ENCODE peak calls at places on chromosome 12, in seven cellular contexts. One of them, this sample, is unnamed.

GRCh38 chr12:6336859-6337744 is 4.8 kb downstream of the TNFRSF1A start:
- DNase-seq in HCT116: no peak
- DNase-seq in K562: peak
- DNase-seq in GM12878: no peak
- DNase-seq in HepG2: no peak
- DNase-seq in SK-N-SH: no peak
- DNase-seq in H1: no peak
- DNase-seq in this sample: no peak

GRCh38 chr12:95532851-95533250 is 18.4 kb downstream of the USP44 start:
- DNase-seq in HCT116: no peak
- DNase-seq in K562: no peak
- DNase-seq in GM12878: no peak
- DNase-seq in HepG2: peak
- DNase-seq in SK-N-SH: no peak
- DNase-seq in H1: no peak
- DNase-seq in this sample: no peak

GRCh38 chr12:104167519-104168458 is 29.8 kb upstream of the NFYB start:
- DNase-seq in HCT116: no peak
- DNase-seq in K562: no peak
- DNase-seq in GM12878: no peak
- DNase-seq in HepG2: no peak
- DNase-seq in SK-N-SH: no peak
- DNase-seq in H1: no peak
- DNase-seq in this sample: no peak

GRCh38 chr12:101782544-101782855 is 43.2 kb upstream of the SYCP3 start:
- DNase-seq in HCT116: no peak
- DNase-seq in K562: no peak
- DNase-seq in GM12878: no peak
- DNase-seq in HepG2: no peak
- DNase-seq in SK-N-SH: no peak
- DNase-seq in H1: no peak
- DNase-seq in this sample: no peak

GRCh38 chr12:38053655-38054464 is 262.7 kb upstream of the ALG10B start:
- DNase-seq in HCT116: no peak
- DNase-seq in K562: peak
- DNase-seq in GM12878: no peak
- DNase-seq in HepG2: peak
- DNase-seq in SK-N-SH: peak
- DNase-seq in H1: no peak
- DNase-seq in this sample: peak

GRCh38 chr12:34372003-34372402 is 349.7 kb downstream of the ALG10 start:
- DNase-seq in HCT116: no peak
- DNase-seq in K562: no peak
- DNase-seq in GM12878: no peak
- DNase-seq in HepG2: no peak
- DNase-seq in SK-N-SH: no peak
- DNase-seq in H1: no peak
- DNase-seq in this sample: no peak

GRCh38 chr12:18861287-18861858 is 123.5 kb downstream of the CAPZA3 start:
- DNase-seq in HCT116: peak
- DNase-seq in K562: no peak
- DNase-seq in GM12878: no peak
- DNase-seq in HepG2: peak
- DNase-seq in SK-N-SH: no peak
- DNase-seq in H1: no peak
- DNase-seq in this sample: no peak

GRCh38 chr12:5956987-5957386 is 11.9 kb upstream of the ANO2 start:
- DNase-seq in HCT116: no peak
- DNase-seq in K562: no peak
- DNase-seq in GM12878: no peak
- DNase-seq in HepG2: no peak
- DNase-seq in SK-N-SH: no peak
- DNase-seq in H1: no peak
- DNase-seq in this sample: peak

GRCh38 chr12:27474344-27474743 is 27.8 kb downstream of the SMCO2 start:
- DNase-seq in HCT116: no peak
- DNase-seq in K562: no peak
- DNase-seq in GM12878: no peak
- DNase-seq in HepG2: no peak
- DNase-seq in SK-N-SH: no peak
- DNase-seq in H1: no peak
- DNase-seq in this sample: no peak

GRCh38 chr12:104213952-104214351 is 1.6 kb upstream of the TXNRD1 start:
- DNase-seq in HCT116: no peak
- DNase-seq in K562: no peak
- DNase-seq in GM12878: no peak
- DNase-seq in HepG2: no peak
- DNase-seq in SK-N-SH: peak
- DNase-seq in H1: peak
- DNase-seq in this sample: peak

GRCh38 chr12:125314051-125314882 is 249.0 kb downstream of the AACS start:
- DNase-seq in HCT116: no peak
- DNase-seq in K562: no peak
- DNase-seq in GM12878: no peak
- DNase-seq in HepG2: no peak
- DNase-seq in SK-N-SH: no peak
- DNase-seq in H1: no peak
- DNase-seq in this sample: no peak

GRCh38 chr12:119829439-119829838 is 47.7 kb downstream of the CIT start:
- DNase-seq in HCT116: no peak
- DNase-seq in K562: no peak
- DNase-seq in GM12878: no peak
- DNase-seq in HepG2: no peak
- DNase-seq in SK-N-SH: no peak
- DNase-seq in H1: no peak
- DNase-seq in this sample: no peak

GRCh38 chr12:78062781-78063180 is 232.1 kb downstream of the NAV3 start:
- DNase-seq in HCT116: no peak
- DNase-seq in K562: no peak
- DNase-seq in GM12878: no peak
- DNase-seq in HepG2: peak
- DNase-seq in SK-N-SH: no peak
- DNase-seq in H1: no peak
- DNase-seq in this sample: no peak

GRCh38 chr12:69330475-69331473 is 17.4 kb upstream of the LYZ start:
- DNase-seq in HCT116: no peak
- DNase-seq in K562: peak
- DNase-seq in GM12878: no peak
- DNase-seq in HepG2: no peak
- DNase-seq in SK-N-SH: peak
- DNase-seq in H1: peak
- DNase-seq in this sample: no peak

GRCh38 chr12:96906849-96907664 is at the start of gene NEDD1:
- DNase-seq in HCT116: peak
- DNase-seq in K562: peak
- DNase-seq in GM12878: no peak
- DNase-seq in HepG2: peak
- DNase-seq in SK-N-SH: peak
- DNase-seq in H1: peak
- DNase-seq in this sample: peak

GRCh38 chr12:58416211-58416610 is 474.8 kb downstream of the ATP23 start:
- DNase-seq in HCT116: no peak
- DNase-seq in K562: no peak
- DNase-seq in GM12878: no peak
- DNase-seq in HepG2: no peak
- DNase-seq in SK-N-SH: no peak
- DNase-seq in H1: no peak
- DNase-seq in this sample: no peak

GRCh38 chr12:132608231-132609171 is 1.9 kb downstream of the LRCOL1 start:
- DNase-seq in HCT116: no peak
- DNase-seq in K562: no peak
- DNase-seq in GM12878: no peak
- DNase-seq in HepG2: peak
- DNase-seq in SK-N-SH: peak
- DNase-seq in H1: no peak
- DNase-seq in this sample: no peak

GRCh38 chr12:82517808-82518207 is 159.5 kb downstream of the METTL25 start:
- DNase-seq in HCT116: no peak
- DNase-seq in K562: no peak
- DNase-seq in GM12878: no peak
- DNase-seq in HepG2: no peak
- DNase-seq in SK-N-SH: no peak
- DNase-seq in H1: no peak
- DNase-seq in this sample: no peak

GRCh38 chr12:15439459-15439858 is 117.2 kb downstream of the PTPRO start:
- DNase-seq in HCT116: no peak
- DNase-seq in K562: no peak
- DNase-seq in GM12878: no peak
- DNase-seq in HepG2: no peak
- DNase-seq in SK-N-SH: no peak
- DNase-seq in H1: no peak
- DNase-seq in this sample: no peak

DNA sequence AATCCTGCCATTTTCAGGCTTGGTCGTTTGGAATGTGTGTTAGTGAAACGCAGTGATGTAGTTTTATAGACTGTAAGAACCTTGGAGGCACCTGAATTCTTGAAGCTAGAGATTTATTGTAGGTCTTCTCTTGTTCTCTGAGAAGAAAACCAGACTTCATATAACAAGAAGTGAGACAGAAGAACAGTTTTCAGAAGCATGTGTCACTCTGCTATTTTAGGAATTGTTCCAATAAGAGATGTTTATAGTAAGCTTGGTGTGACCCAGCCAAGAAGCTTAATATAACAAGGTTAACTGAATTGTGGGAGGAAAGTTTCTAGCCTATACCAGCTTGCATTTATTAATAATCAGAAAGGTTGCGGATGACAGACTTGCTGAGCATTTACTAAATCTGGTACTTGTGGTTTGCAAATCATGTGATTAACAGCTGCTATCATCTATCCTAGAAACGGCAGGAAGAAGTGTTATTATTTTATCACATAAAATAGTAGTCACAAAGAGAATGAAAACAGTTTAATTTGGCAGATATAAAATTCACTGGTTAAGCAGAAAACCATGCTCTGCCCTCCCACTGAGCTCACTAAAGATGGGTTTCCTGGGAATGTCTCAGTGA is 49.2 kb upstream of the BCAT1 start:
- DNase-seq in HCT116: no peak
- DNase-seq in K562: no peak
- DNase-seq in GM12878: peak
- DNase-seq in HepG2: no peak
- DNase-seq in SK-N-SH: no peak
- DNase-seq in H1: no peak
- DNase-seq in this sample: no peak
- TF ChIP-seq JUND in HCT116: no peak
- TF ChIP-seq JUND in K562: no peak
- TF ChIP-seq JUND in GM12878: peak
- TF ChIP-seq JUND in HepG2: no peak
- TF ChIP-seq JUND in SK-N-SH: peak
- TF ChIP-seq JUND in H1: no peak
- TF ChIP-seq JUND in this sample: no peak

GRCh38 chr12:47549258-47549657 is 156.6 kb downstream of the RPAP3 start:
- DNase-seq in HCT116: no peak
- DNase-seq in K562: no peak
- DNase-seq in GM12878: no peak
- DNase-seq in HepG2: no peak
- DNase-seq in SK-N-SH: no peak
- DNase-seq in H1: no peak
- DNase-seq in this sample: no peak

GRCh38 chr12:47551426-47551851 is 154.4 kb downstream of the RPAP3 start:
- DNase-seq in HCT116: no peak
- DNase-seq in K562: no peak
- DNase-seq in GM12878: no peak
- DNase-seq in HepG2: no peak
- DNase-seq in SK-N-SH: no peak
- DNase-seq in H1: no peak
- DNase-seq in this sample: no peak

GRCh38 chr12:47545938-47546609 is 159.8 kb downstream of the RPAP3 start:
- DNase-seq in HCT116: no peak
- DNase-seq in K562: no peak
- DNase-seq in GM12878: no peak
- DNase-seq in HepG2: no peak
- DNase-seq in SK-N-SH: no peak
- DNase-seq in H1: no peak
- DNase-seq in this sample: no peak

GRCh38 chr12:47547077-47547476 is 158.8 kb downstream of the RPAP3 start:
- DNase-seq in HCT116: no peak
- DNase-seq in K562: no peak
- DNase-seq in GM12878: no peak
- DNase-seq in HepG2: no peak
- DNase-seq in SK-N-SH: no peak
- DNase-seq in H1: no peak
- DNase-seq in this sample: peak
- TF ChIP-seq JUND in HCT116: peak
- TF ChIP-seq JUND in K562: peak
- TF ChIP-seq JUND in GM12878: no peak
- TF ChIP-seq JUND in HepG2: no peak
- TF ChIP-seq JUND in SK-N-SH: no peak
- TF ChIP-seq JUND in H1: peak
- TF ChIP-seq JUND in this sample: no peak

DNA sequence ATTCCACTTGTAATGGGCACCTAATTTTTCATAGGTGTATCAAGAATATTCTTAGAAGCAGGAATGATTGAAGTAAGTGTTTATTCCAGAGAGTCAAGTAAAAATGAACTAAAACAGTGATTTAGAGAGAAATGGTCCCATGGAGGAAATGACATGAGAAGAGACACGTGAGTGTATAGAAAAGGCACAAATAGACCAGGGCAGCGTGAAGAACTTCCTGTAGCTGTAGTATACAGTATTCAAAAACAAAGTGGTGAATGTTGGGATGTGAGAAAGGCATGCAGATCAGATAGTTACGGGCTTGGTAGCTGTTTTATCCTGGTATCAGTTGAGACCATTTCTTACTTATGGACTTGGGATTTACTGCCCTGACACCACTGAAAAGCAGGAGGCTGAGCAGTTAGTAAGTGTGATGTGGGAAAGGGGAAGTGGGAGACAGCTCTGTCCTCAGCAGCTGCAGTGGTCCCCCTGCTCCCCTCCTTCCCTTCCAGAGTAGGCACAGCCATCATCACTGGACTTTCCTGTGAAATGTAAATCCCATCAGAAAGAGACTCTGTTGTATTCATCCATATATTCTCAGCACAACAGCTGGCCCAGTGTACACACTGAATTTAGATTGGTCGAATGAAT is 16.8 kb upstream of the TESPA1 start:
- DNase-seq in HCT116: no peak
- DNase-seq in K562: no peak
- DNase-seq in GM12878: no peak
- DNase-seq in HepG2: no peak
- DNase-seq in SK-N-SH: no peak
- DNase-seq in H1: no peak
- DNase-seq in this sample: no peak
- TF ChIP-seq JUND in HCT116: no peak
- TF ChIP-seq JUND in K562: no peak
- TF ChIP-seq JUND in GM12878: no peak
- TF ChIP-seq JUND in HepG2: no peak
- TF ChIP-seq JUND in SK-N-SH: no peak
- TF ChIP-seq JUND in H1: no peak
- TF ChIP-seq JUND in this sample: no peak

GRCh38 chr12:105214141-105214540 is 21.8 kb downstream of the APPL2 start:
- DNase-seq in HCT116: no peak
- DNase-seq in K562: no peak
- DNase-seq in GM12878: no peak
- DNase-seq in HepG2: no peak
- DNase-seq in SK-N-SH: no peak
- DNase-seq in H1: no peak
- DNase-seq in this sample: no peak
- TF ChIP-seq JUND in HCT116: no peak
- TF ChIP-seq JUND in K562: no peak
- TF ChIP-seq JUND in GM12878: no peak
- TF ChIP-seq JUND in HepG2: no peak
- TF ChIP-seq JUND in SK-N-SH: no peak
- TF ChIP-seq JUND in H1: no peak
- TF ChIP-seq JUND in this sample: no peak

GRCh38 chr12:115776399-115776798 is 501.1 kb downstream of the MED13L start:
- DNase-seq in HCT116: no peak
- DNase-seq in K562: no peak
- DNase-seq in GM12878: no peak
- DNase-seq in HepG2: no peak
- DNase-seq in SK-N-SH: no peak
- DNase-seq in H1: no peak
- DNase-seq in this sample: no peak
- TF ChIP-seq JUND in HCT116: no peak
- TF ChIP-seq JUND in K562: no peak
- TF ChIP-seq JUND in GM12878: no peak
- TF ChIP-seq JUND in HepG2: no peak
- TF ChIP-seq JUND in SK-N-SH: no peak
- TF ChIP-seq JUND in H1: no peak
- TF ChIP-seq JUND in this sample: no peak